ENCODE peak calls at places on chromosomes 5 and 9, in five cellular contexts. Q, O, P, D and T are unnamed samples.

GRCh38 chr5:127925916-127926315 is 157.7 kb upstream of the SLC12A2 start:
- DNase-seq in Q (no peak), P (peak), O (no peak), D (peak), T (no peak)

GRCh38 chr9:112065781-112066606 is 109.1 kb downstream of the SUSD1 start:
- DNase-seq in O (no peak), Q (peak), P (no peak), D (no peak), T (no peak)

GRCh38 chr5:59174248-59174844 is 591.5 kb downstream of the RAB3C start:
- DNase-seq in D (peak), P (peak), O (no peak), Q (peak), T (peak)

GRCh38 chr9:17802249-17802857 is 223.5 kb downstream of the SH3GL2 start:
- DNase-seq in D (peak), O (no peak), Q (peak), P (no peak), T (peak)

GRCh38 chr5:55344392-55344992 is 36.7 kb downstream of the MTREX start:
- DNase-seq in P (peak), D (peak), O (peak), Q (peak), T (no peak)

GRCh38 chr9:89173072-89173471 is 5.5 kb downstream of the SHC3 start:
- DNase-seq in O (no peak), D (no peak), Q (no peak), P (no peak), T (no peak)

GRCh38 chr9:27053369-27054057 is 48.0 kb upstream of the LRRC19 start:
- DNase-seq in D (no peak), O (no peak), P (no peak), Q (no peak), T (no peak)

GRCh38 chr5:127410906-127411780 is 106.3 kb upstream of the PRRC1 start:
- DNase-seq in Q (no peak), D (no peak), P (no peak), O (no peak), T (no peak)

GRCh38 chr5:18236386-18236785 is 602.1 kb downstream of the TAF11L14 start:
- DNase-seq in P (no peak), O (no peak), D (no peak), Q (peak), T (no peak)

GRCh38 chr5:178307266-178308045 is 74.9 kb upstream of the PHYKPL start:
- DNase-seq in D (no peak), P (no peak), O (no peak), Q (no peak), T (no peak)

GRCh38 chr5:119829341-119829740 is 200.0 kb downstream of the FAM170A start:
- DNase-seq in O (no peak), Q (no peak), D (no peak), P (no peak), T (no peak)

GRCh38 chr5:14676320-14676719 is 11.8 kb downstream of the OTULIN start:
- DNase-seq in D (no peak), O (no peak), Q (peak), P (no peak), T (no peak)

GRCh38 chr9:14308751-14309140 is 5.2 kb downstream of the NFIB start:
- DNase-seq in P (no peak), D (no peak), O (no peak), Q (no peak), T (no peak)

GRCh38 chr5:2281446-2281845 is 398.7 kb upstream of the IRX4 start:
- DNase-seq in P (no peak), Q (no peak), O (no peak), D (no peak), T (no peak)

GRCh38 chr5:42301349-42301748 is 121.9 kb upstream of the GHR start:
- DNase-seq in P (no peak), D (no peak), Q (no peak), O (no peak), T (no peak)

GRCh38 chr9:116435706-116436105 is 251.4 kb upstream of the TRIM32 start:
- DNase-seq in Q (no peak), D (no peak), O (no peak), P (no peak), T (no peak)

GRCh38 chr5:73253047-73253660 is 80.2 kb downstream of the TMEM174 start:
- DNase-seq in P (no peak), O (no peak), Q (no peak), D (no peak), T (no peak)

GRCh38 chr5:7261049-7261448 is 134.9 kb upstream of the ADCY2 start:
- DNase-seq in P (peak), Q (peak), D (peak), O (no peak), T (peak)

GRCh38 chr5:1004598-1005361 is 3.8 kb upstream of the NKD2 start:
- DNase-seq in Q (no peak), P (no peak), D (peak), O (peak), T (no peak)

GRCh38 chr5:74934949-74935751 is 69.0 kb upstream of the FAM169A start:
- DNase-seq in O (no peak), P (no peak), Q (peak), D (no peak), T (no peak)

GRCh38 chr5:14444988-14445387 is 136.6 kb upstream of the OTULINL start:
- DNase-seq in Q (peak), D (no peak), P (no peak), O (no peak), T (no peak)

GRCh38 chr9:88949425-88949824 is 41.8 kb upstream of the S1PR3 start:
- DNase-seq in P (no peak), Q (no peak), O (no peak), D (peak), T (no peak)